ENCODE peak calls at places on chromosomes 1 and 21, in seven cellular contexts. G is T-helper 17 cell, P is hepatocyte, M is B cell, N is glomerular endothelial cell, Z is GM06990, E is progenitor cell of endocrine pancreas. C is an unnamed sample.

GRCh38 chr1:41859686-41860085 is 59.0 kb downstream of the HIVEP3 start:
- DNase-seq in E (no peak), N (no peak), G (no peak), P (no peak), M (no peak), Z (no peak), C (no peak)

GRCh38 chr1:201716742-201717135 is 112.2 kb upstream of the IPO9 start:
- DNase-seq in Z (no peak), M (no peak), E (no peak), G (no peak), N (no peak), P (no peak), C (no peak)

GRCh38 chr1:186983327-186983726 is 154.6 kb downstream of the PLA2G4A start:
- DNase-seq in M (no peak), E (no peak), P (peak), G (no peak), Z (no peak), N (no peak), C (no peak)

GRCh38 chr1:16211824-16212223 is 628 bp downstream of the ARHGEF19 start:
- DNase-seq in N (no peak), M (no peak), P (no peak), Z (no peak), G (no peak), E (no peak), C (no peak)

GRCh38 chr1:195195423-195196057 is 1412.7 kb downstream of the KCNT2 start:
- DNase-seq in P (no peak), E (no peak), G (no peak), Z (peak), M (no peak), N (no peak), C (no peak)

GRCh38 chr21:32908529-32908928 is 117.2 kb upstream of the OLIG2 start:
- DNase-seq in Z (no peak), G (no peak), E (no peak), N (no peak), M (no peak), P (no peak), C (no peak)

GRCh38 chr1:89363196-89363595 is 663 bp upstream of the GBP6 start:
- DNase-seq in Z (peak), N (no peak), E (no peak), G (no peak), M (no peak), P (no peak), C (no peak)

GRCh38 chr1:23134055-23134454 is 34.6 kb downstream of the LUZP1 start:
- DNase-seq in N (no peak), P (no peak), Z (no peak), E (no peak), G (no peak), M (no peak), C (no peak)

GRCh38 chr1:197838836-197839235 is 63.6 kb upstream of the DENND1B start:
- DNase-seq in G (no peak), Z (no peak), P (no peak), N (peak), E (no peak), M (no peak), C (no peak)

C was measured in SK-N-MC.